ENCODE peak calls at places on chromosomes 5 and 9, in seven cellular contexts. One of them, this sample, is unnamed.

GRCh38 chr9:134099123-134099761 is 31.4 kb upstream of the BRD3 start:
- DNase-seq in activated T-cell treated with anti-CD3 and anti-CD28 coated beads for 1 hour: peak
- DNase-seq in EH: peak
- DNase-seq in NCI-H2081: peak
- DNase-seq in hepatocyte: peak
- DNase-seq in NCI-H1105: peak
- DNase-seq in HEK293T: peak
- DNase-seq in this sample: peak

GRCh38 chr5:109412981-109413402 is 3.2 kb upstream of the PJA2 start:
- DNase-seq in activated T-cell treated with anti-CD3 and anti-CD28 coated beads for 1 hour: no peak
- DNase-seq in EH: no peak
- DNase-seq in NCI-H2081: peak
- DNase-seq in hepatocyte: no peak
- DNase-seq in NCI-H1105: no peak
- DNase-seq in HEK293T: no peak
- DNase-seq in this sample: no peak

GRCh38 chr9:556675-557074 is 284.8 kb upstream of the DMRT1 start:
- DNase-seq in activated T-cell treated with anti-CD3 and anti-CD28 coated beads for 1 hour: no peak
- DNase-seq in EH: no peak
- DNase-seq in NCI-H2081: no peak
- DNase-seq in hepatocyte: no peak
- DNase-seq in NCI-H1105: no peak
- DNase-seq in HEK293T: no peak
- DNase-seq in this sample: no peak

GRCh38 chr9:133708770-133709611 is 29.2 kb downstream of the SARDH start:
- DNase-seq in activated T-cell treated with anti-CD3 and anti-CD28 coated beads for 1 hour: peak
- DNase-seq in EH: no peak
- DNase-seq in NCI-H2081: no peak
- DNase-seq in hepatocyte: no peak
- DNase-seq in NCI-H1105: no peak
- DNase-seq in HEK293T: no peak
- DNase-seq in this sample: no peak

GRCh38 chr5:78540335-78541057 is 108.1 kb downstream of the LHFPL2 start:
- DNase-seq in activated T-cell treated with anti-CD3 and anti-CD28 coated beads for 1 hour: no peak
- DNase-seq in EH: no peak
- DNase-seq in NCI-H2081: no peak
- DNase-seq in hepatocyte: no peak
- DNase-seq in NCI-H1105: no peak
- DNase-seq in HEK293T: no peak
- DNase-seq in this sample: no peak

GRCh38 chr9:131012023-131012334 is 3.0 kb downstream of the LAMC3 start:
- DNase-seq in activated T-cell treated with anti-CD3 and anti-CD28 coated beads for 1 hour: no peak
- DNase-seq in EH: no peak
- DNase-seq in NCI-H2081: no peak
- DNase-seq in hepatocyte: no peak
- DNase-seq in NCI-H1105: no peak
- DNase-seq in HEK293T: no peak
- DNase-seq in this sample: no peak

GRCh38 chr5:9832921-9833320 is 202.8 kb upstream of the TAS2R1 start:
- DNase-seq in activated T-cell treated with anti-CD3 and anti-CD28 coated beads for 1 hour: no peak
- DNase-seq in EH: no peak
- DNase-seq in NCI-H2081: no peak
- DNase-seq in hepatocyte: no peak
- DNase-seq in NCI-H1105: no peak
- DNase-seq in HEK293T: no peak
- DNase-seq in this sample: no peak

GRCh38 chr9:93088656-93089015 is 7.4 kb upstream of the CARD19 start:
- DNase-seq in activated T-cell treated with anti-CD3 and anti-CD28 coated beads for 1 hour: no peak
- DNase-seq in EH: no peak
- DNase-seq in NCI-H2081: no peak
- DNase-seq in hepatocyte: no peak
- DNase-seq in NCI-H1105: no peak
- DNase-seq in HEK293T: no peak
- DNase-seq in this sample: no peak

GRCh38 chr5:88677943-88678779 is 204.8 kb downstream of the MEF2C start:
- DNase-seq in activated T-cell treated with anti-CD3 and anti-CD28 coated beads for 1 hour: no peak
- DNase-seq in EH: no peak
- DNase-seq in NCI-H2081: peak
- DNase-seq in hepatocyte: no peak
- DNase-seq in NCI-H1105: no peak
- DNase-seq in HEK293T: no peak
- DNase-seq in this sample: no peak

GRCh38 chr5:127870914-127871313 is 167.7 kb downstream of the CCDC192 start:
- DNase-seq in activated T-cell treated with anti-CD3 and anti-CD28 coated beads for 1 hour: no peak
- DNase-seq in EH: peak
- DNase-seq in NCI-H2081: no peak
- DNase-seq in hepatocyte: no peak
- DNase-seq in NCI-H1105: no peak
- DNase-seq in HEK293T: no peak
- DNase-seq in this sample: no peak